ENCODE peak calls at places on chromosomes 12 and 14, in five cellular contexts. One of them, this sample, is unnamed. For H3K36me3, the result is how much of the 10 kb centered on the place peaks cover.

GRCh38 chr14:103033744-103034143 is 23.6 kb downstream of the CDC42BPB start:
- DNase-seq in IMR-90: no peak
- DNase-seq in tibial artery: no peak
- DNase-seq in WERI-Rb-1: no peak
- DNase-seq in lung: no peak
- DNase-seq in this sample: no peak

GRCh38 chr12:63899396-63899795 is 54.9 kb downstream of the SRGAP1 start:
- DNase-seq in IMR-90: no peak
- DNase-seq in tibial artery: no peak
- DNase-seq in WERI-Rb-1: no peak
- DNase-seq in lung: no peak
- DNase-seq in this sample: no peak

GRCh38 chr12:103728323-103728722 is 112.7 kb downstream of the NT5DC3 start:
- DNase-seq in IMR-90: peak
- DNase-seq in tibial artery: no peak
- DNase-seq in WERI-Rb-1: no peak
- DNase-seq in lung: no peak
- DNase-seq in this sample: no peak

GRCh38 chr14:104218361-104219180 is 80.2 kb downstream of the KIF26A start:
- DNase-seq in IMR-90: no peak
- DNase-seq in tibial artery: no peak
- DNase-seq in WERI-Rb-1: peak
- DNase-seq in lung: no peak
- DNase-seq in this sample: no peak

GRCh38 chr12:68402422-68402821 is 70.3 kb upstream of the MDM1 start:
- DNase-seq in IMR-90: no peak
- DNase-seq in tibial artery: no peak
- DNase-seq in WERI-Rb-1: no peak
- DNase-seq in lung: no peak
- DNase-seq in this sample: no peak

GRCh38 chr12:25585021-25585523 is 32.0 kb upstream of the LMNTD1 start:
- DNase-seq in IMR-90: peak
- DNase-seq in tibial artery: no peak
- DNase-seq in WERI-Rb-1: no peak
- DNase-seq in lung: peak
- DNase-seq in this sample: no peak

GRCh38 chr12:93115646-93116045 is 186.6 kb upstream of the EEA1 start:
- DNase-seq in IMR-90: peak
- DNase-seq in tibial artery: no peak
- DNase-seq in WERI-Rb-1: no peak
- DNase-seq in lung: no peak
- DNase-seq in this sample: no peak

GRCh38 chr14:23512156-23512555 is 39.4 kb downstream of the ZFHX2 start:
- DNase-seq in IMR-90: no peak
- DNase-seq in tibial artery: no peak
- DNase-seq in WERI-Rb-1: no peak
- DNase-seq in lung: no peak
- DNase-seq in this sample: peak

GRCh38 chr12:67483871-67484554 is 164.5 kb upstream of the DYRK2 start:
- DNase-seq in IMR-90: no peak
- DNase-seq in tibial artery: no peak
- DNase-seq in WERI-Rb-1: no peak
- DNase-seq in lung: no peak
- DNase-seq in this sample: no peak

GRCh38 chr14:96752594-96752993 is 44.6 kb upstream of the VRK1 start:
- DNase-seq in IMR-90: peak
- DNase-seq in tibial artery: no peak
- DNase-seq in WERI-Rb-1: no peak
- DNase-seq in lung: no peak
- DNase-seq in this sample: no peak

GRCh38 chr14:59313063-59314018 is 124.9 kb downstream of the DAAM1 start:
- DNase-seq in IMR-90: no peak
- DNase-seq in tibial artery: no peak
- DNase-seq in WERI-Rb-1: no peak
- DNase-seq in lung: no peak
- DNase-seq in this sample: no peak

GRCh38 chr12:122371475-122372045 is 50.9 kb downstream of the CLIP1 start:
- DNase-seq in IMR-90: no peak
- DNase-seq in tibial artery: no peak
- DNase-seq in WERI-Rb-1: no peak
- DNase-seq in lung: no peak
- DNase-seq in this sample: no peak

GRCh38 chr14:89658977-89659670 is 242.1 kb upstream of the FOXN3 start:
- DNase-seq in IMR-90: no peak
- DNase-seq in tibial artery: no peak
- DNase-seq in WERI-Rb-1: peak
- DNase-seq in lung: no peak
- DNase-seq in this sample: no peak

GRCh38 chr14:64210211-64210610 is 84.0 kb downstream of the ESR2 start:
- DNase-seq in IMR-90: no peak
- DNase-seq in tibial artery: no peak
- DNase-seq in WERI-Rb-1: no peak
- DNase-seq in lung: no peak
- DNase-seq in this sample: no peak
- H3K36me3 ChIP-seq in IMR-90: under half
- H3K36me3 ChIP-seq in tibial artery: half or more
- H3K36me3 ChIP-seq in WERI-Rb-1: half or more
- H3K36me3 ChIP-seq in lung: under half
- H3K36me3 ChIP-seq in this sample: half or more

GRCh38 chr12:130806574-130806973 is 32.5 kb downstream of the STX2 start:
- DNase-seq in IMR-90: no peak
- DNase-seq in tibial artery: no peak
- DNase-seq in WERI-Rb-1: no peak
- DNase-seq in lung: no peak
- DNase-seq in this sample: no peak
- H3K36me3 ChIP-seq in IMR-90: under half
- H3K36me3 ChIP-seq in tibial artery: half or more
- H3K36me3 ChIP-seq in WERI-Rb-1: half or more
- H3K36me3 ChIP-seq in lung: under half
- H3K36me3 ChIP-seq in this sample: half or more

DNA sequence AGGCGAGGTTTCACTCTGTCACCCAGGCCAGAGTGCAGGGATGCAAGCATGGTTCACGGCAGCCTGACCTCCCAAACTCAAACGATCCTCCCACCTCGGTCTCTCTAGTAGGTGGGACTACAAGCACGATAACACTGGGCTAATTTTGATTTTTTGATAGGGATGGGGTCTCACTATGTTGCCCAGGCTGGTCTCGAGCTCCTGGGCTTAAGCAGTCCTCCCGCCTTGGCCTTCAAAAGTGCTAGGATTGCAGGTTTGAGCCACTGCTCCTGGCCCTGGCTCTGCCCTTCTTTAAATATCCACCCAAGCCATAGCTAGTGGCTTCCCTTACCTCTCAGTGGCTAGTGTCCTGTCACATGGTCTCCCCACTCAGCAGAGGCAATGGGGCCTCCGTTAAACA is 17.8 kb downstream of the SFSWAP start:
- DNase-seq in IMR-90: no peak
- DNase-seq in tibial artery: no peak
- DNase-seq in WERI-Rb-1: no peak
- DNase-seq in lung: no peak
- DNase-seq in this sample: no peak
- H3K36me3 ChIP-seq in IMR-90: half or more
- H3K36me3 ChIP-seq in tibial artery: half or more
- H3K36me3 ChIP-seq in WERI-Rb-1: half or more
- H3K36me3 ChIP-seq in lung: under half
- H3K36me3 ChIP-seq in this sample: half or more

GRCh38 chr12:6838854-6839253 is 1.9 kb upstream of the GNB3 start:
- DNase-seq in IMR-90: no peak
- DNase-seq in tibial artery: no peak
- DNase-seq in WERI-Rb-1: no peak
- DNase-seq in lung: no peak
- DNase-seq in this sample: no peak

GRCh38 chr12:6841139-6841515 is 402 bp downstream of the GNB3 start:
- DNase-seq in IMR-90: no peak
- DNase-seq in tibial artery: no peak
- DNase-seq in WERI-Rb-1: peak
- DNase-seq in lung: no peak
- DNase-seq in this sample: no peak

GRCh38 chr12:6840428-6841138 is at the start of gene GNB3:
- DNase-seq in IMR-90: no peak
- DNase-seq in tibial artery: no peak
- DNase-seq in WERI-Rb-1: peak
- DNase-seq in lung: no peak
- DNase-seq in this sample: no peak

GRCh38 chr12:6837370-6838060 is 3.2 kb upstream of the GNB3 start:
- DNase-seq in IMR-90: no peak
- DNase-seq in tibial artery: no peak
- DNase-seq in WERI-Rb-1: no peak
- DNase-seq in lung: no peak
- DNase-seq in this sample: no peak

GRCh38 chr12:6839482-6840201 is 1.1 kb upstream of the GNB3 start:
- DNase-seq in IMR-90: no peak
- DNase-seq in tibial artery: no peak
- DNase-seq in WERI-Rb-1: peak
- DNase-seq in lung: no peak
- DNase-seq in this sample: no peak
- H3K36me3 ChIP-seq in IMR-90: half or more
- H3K36me3 ChIP-seq in tibial artery: half or more
- H3K36me3 ChIP-seq in WERI-Rb-1: half or more
- H3K36me3 ChIP-seq in lung: under half
- H3K36me3 ChIP-seq in this sample: under half

GRCh38 chr14:72666610-72667009 is 227.3 kb downstream of the DPF3 start:
- DNase-seq in IMR-90: peak
- DNase-seq in tibial artery: no peak
- DNase-seq in WERI-Rb-1: no peak
- DNase-seq in lung: no peak
- DNase-seq in this sample: no peak
- H3K36me3 ChIP-seq in IMR-90: under half
- H3K36me3 ChIP-seq in tibial artery: under half
- H3K36me3 ChIP-seq in WERI-Rb-1: under half
- H3K36me3 ChIP-seq in lung: under half
- H3K36me3 ChIP-seq in this sample: under half

GRCh38 chr12:31962076-31962475 is 2.9 kb downstream of the RESF1 start:
- DNase-seq in IMR-90: no peak
- DNase-seq in tibial artery: no peak
- DNase-seq in WERI-Rb-1: no peak
- DNase-seq in lung: no peak
- DNase-seq in this sample: no peak
- H3K36me3 ChIP-seq in IMR-90: under half
- H3K36me3 ChIP-seq in tibial artery: under half
- H3K36me3 ChIP-seq in WERI-Rb-1: under half
- H3K36me3 ChIP-seq in lung: under half
- H3K36me3 ChIP-seq in this sample: half or more

DNA sequence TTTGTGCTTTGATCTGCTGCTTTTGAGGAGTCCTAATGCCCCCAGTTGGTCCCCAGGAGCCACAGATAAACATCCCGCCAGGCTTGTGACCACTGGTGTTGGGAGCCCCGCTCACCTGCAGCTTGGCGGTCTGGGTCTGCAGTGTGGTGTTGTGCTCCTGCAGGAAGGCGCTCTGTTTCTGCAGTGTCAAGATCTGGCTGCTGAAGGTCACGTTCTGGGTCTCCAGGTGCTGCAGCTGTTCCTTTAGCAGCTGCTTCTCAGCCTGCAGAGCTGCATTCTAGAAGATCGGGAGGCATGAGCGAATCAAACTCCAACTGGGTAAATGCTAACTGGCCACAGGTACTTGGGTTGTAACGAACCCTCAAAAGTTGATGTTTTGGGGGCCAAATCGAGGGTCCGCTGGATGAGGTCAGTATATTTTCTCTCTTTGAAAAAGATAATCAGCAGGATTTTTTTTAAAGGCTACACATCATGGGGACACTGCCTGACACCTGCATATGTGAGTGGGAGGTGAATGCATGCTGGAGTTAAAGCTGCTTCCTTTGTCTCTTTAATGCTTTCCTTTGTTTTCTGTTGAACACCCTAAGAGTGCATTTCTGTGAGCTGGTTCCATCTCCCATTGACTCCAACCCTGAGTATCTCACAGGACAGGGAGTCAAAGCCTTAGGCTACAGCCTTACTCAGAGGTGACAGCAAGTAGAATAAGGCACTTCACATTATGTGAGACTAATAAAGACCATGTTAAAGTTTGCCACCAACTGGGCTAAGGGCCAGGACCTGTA is 61.3 kb upstream of the GPR68 start:
- DNase-seq in IMR-90: no peak
- DNase-seq in tibial artery: no peak
- DNase-seq in WERI-Rb-1: no peak
- DNase-seq in lung: no peak
- DNase-seq in this sample: no peak
- H3K36me3 ChIP-seq in IMR-90: under half
- H3K36me3 ChIP-seq in tibial artery: under half
- H3K36me3 ChIP-seq in WERI-Rb-1: half or more
- H3K36me3 ChIP-seq in lung: under half
- H3K36me3 ChIP-seq in this sample: half or more

DNA sequence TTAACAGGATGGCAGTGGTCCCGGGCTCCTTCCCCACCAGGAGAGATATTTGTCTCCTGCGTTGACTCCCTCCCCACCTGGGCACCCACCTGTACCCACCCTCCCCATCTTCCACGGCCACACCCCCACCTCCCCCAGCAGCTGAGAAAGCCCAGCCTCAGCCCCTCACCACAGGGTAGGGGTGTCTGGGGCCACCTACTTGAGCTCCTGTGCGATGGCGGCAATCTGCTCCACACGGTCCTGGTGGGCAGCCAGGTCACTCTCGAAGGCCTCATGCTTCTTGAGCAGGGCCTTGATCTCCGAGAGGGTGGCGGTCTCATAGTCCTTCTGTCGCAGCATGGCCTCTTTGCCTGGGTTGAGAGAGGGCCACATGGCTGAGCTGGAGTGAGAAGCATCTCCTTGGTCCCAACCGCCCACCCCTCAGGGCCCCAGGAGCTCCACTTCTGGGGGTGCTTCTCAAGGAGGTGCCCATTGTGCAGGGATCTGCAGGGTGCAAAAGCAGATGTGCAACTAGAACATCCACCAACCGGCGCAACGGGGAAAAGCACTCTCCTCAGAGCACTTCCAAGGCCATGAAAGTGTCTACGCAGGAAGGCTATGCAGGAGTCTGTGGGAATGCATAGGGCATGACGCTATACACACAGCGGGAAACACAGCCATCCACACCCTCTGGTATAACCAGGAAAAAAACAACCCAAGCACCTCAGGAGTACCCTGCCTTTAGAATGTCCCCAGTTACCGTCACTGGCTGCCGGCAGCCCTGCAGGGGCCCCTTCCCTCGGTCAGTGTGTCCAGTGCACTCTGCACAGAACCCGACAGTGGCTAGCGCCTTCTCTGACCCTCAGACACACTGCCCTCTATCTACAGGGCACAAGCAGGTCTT is 92.6 kb upstream of the ZFP36L1 start:
- DNase-seq in IMR-90: no peak
- DNase-seq in tibial artery: peak
- DNase-seq in WERI-Rb-1: no peak
- DNase-seq in lung: no peak
- DNase-seq in this sample: no peak
- H3K36me3 ChIP-seq in IMR-90: half or more
- H3K36me3 ChIP-seq in tibial artery: half or more
- H3K36me3 ChIP-seq in WERI-Rb-1: under half
- H3K36me3 ChIP-seq in lung: under half
- H3K36me3 ChIP-seq in this sample: under half

This sample was measured in CD4-positive, CD25-positive, alpha-beta regulatory T cell.